ENCODE peak calls at places on chromosomes 7 and 10, in four cellular contexts. O is GM12878, A is HepG2, R is K562. M is an unnamed sample.

GRCh38 chr7:28573059-28573553 is 160.8 kb downstream of the CREB5 start:
- DNase-seq in O (no peak), A (peak), R (no peak), M (no peak)

GRCh38 chr10:104492349-104492940 is 138.8 kb downstream of the CFAP58 start:
- DNase-seq in O (no peak), A (no peak), R (no peak), M (no peak)

GRCh38 chr7:82413237-82413636 is 30.3 kb downstream of the CACNA2D1 start:
- DNase-seq in O (no peak), A (no peak), R (no peak), M (no peak)

GRCh38 chr10:6048281-6049030 is 13.7 kb downstream of the IL2RA start:
- DNase-seq in O (no peak), A (no peak), R (no peak), M (no peak)

GRCh38 chr10:76301950-76302349 is 870.5 kb downstream of the LRMDA start:
- DNase-seq in O (no peak), A (peak), R (no peak), M (peak)

GRCh38 chr7:97016392-97017196 is 8.0 kb downstream of the DLX5 start:
- DNase-seq in O (no peak), A (peak), R (no peak), M (peak)

GRCh38 chr10:91316486-91316885 is 93.7 kb upstream of the HECTD2 start:
- DNase-seq in O (no peak), A (no peak), R (no peak), M (no peak)

GRCh38 chr10:69278446-69278963 is at the start of gene HK1:
- DNase-seq in O (no peak), A (no peak), R (no peak), M (no peak)

GRCh38 chr10:13717936-13718772 is 131.4 kb downstream of the PRPF18 start:
- DNase-seq in O (no peak), A (peak), R (no peak), M (no peak)

GRCh38 chr10:101120884-101121660 is 10.0 kb upstream of the TLX1 start:
- DNase-seq in O (no peak), A (no peak), R (no peak), M (no peak)

GRCh38 chr10:114278140-114278883 is 39.3 kb downstream of the VWA2 start:
- DNase-seq in O (no peak), A (no peak), R (no peak), M (no peak)

GRCh38 chr10:110828525-110828924 is 43.2 kb upstream of the PDCD4 start:
- DNase-seq in O (no peak), A (no peak), R (no peak), M (no peak)

GRCh38 chr7:16646427-16647081 is 573 bp downstream of the BZW2 start:
- DNase-seq in O (no peak), A (no peak), R (no peak), M (peak)

GRCh38 chr10:126736737-126737136 is 66.2 kb upstream of the C10orf90 start:
- DNase-seq in O (no peak), A (no peak), R (no peak), M (no peak)

GRCh38 chr7:79495544-79496272 is 42.2 kb upstream of the MAGI2 start:
- DNase-seq in O (no peak), A (no peak), R (no peak), M (no peak)

GRCh38 chr7:138886501-138886917 is 88.5 kb upstream of the ATP6V0A4 start:
- DNase-seq in O (peak), A (peak), R (peak), M (peak)

GRCh38 chr10:97039538-97040247 is 146.1 kb downstream of the SLIT1 start:
- DNase-seq in O (no peak), A (no peak), R (no peak), M (no peak)

GRCh38 chr7:57403601-57404342 is 46.2 kb upstream of the ZNF716 start:
- DNase-seq in O (no peak), A (no peak), R (peak), M (no peak)

GRCh38 chr7:68544851-68545250 is 1053.4 kb upstream of the AUTS2 start:
- DNase-seq in O (no peak), A (no peak), R (no peak), M (no peak)

GRCh38 chr7:113824117-113824823 is 94.5 kb downstream of the PPP1R3A start:
- DNase-seq in O (no peak), A (no peak), R (no peak), M (peak)

GRCh38 chr7:113816639-113817038 is 102.2 kb downstream of the PPP1R3A start:
- DNase-seq in O (no peak), A (no peak), R (no peak), M (no peak)

DNA sequence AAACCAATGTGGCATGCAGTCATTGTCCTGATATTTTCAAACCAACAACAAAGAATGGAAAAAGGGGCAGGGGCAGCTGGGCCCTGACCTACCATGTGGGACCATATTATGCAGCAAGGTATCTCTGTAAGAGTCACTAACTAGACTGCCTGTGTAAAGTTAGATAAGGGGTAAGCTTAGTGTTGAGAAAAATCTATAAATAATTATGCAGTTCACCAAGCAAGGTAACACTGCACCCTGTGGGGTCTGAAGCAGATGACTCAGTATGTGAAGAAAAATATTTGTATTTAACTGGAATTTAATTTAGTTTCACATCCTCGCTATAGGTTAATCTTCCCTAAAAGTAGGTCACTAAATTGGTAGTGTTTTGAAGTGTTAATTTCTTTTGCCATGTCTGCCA is 99.3 kb downstream of the PPP1R3A start:
- DNase-seq in O (no peak), A (no peak), R (no peak), M (no peak)
- TF ChIP-seq FOXK2 in O (no peak), A (no peak), R (no peak), M (no peak)

GRCh38 chr7:114405427-114405826 is 9.2 kb upstream of the FOXP2 start:
- DNase-seq in O (no peak), A (peak), R (no peak), M (no peak)

GRCh38 chr7:114413741-114414140 is 874 bp upstream of the FOXP2 start:
- DNase-seq in O (no peak), A (no peak), R (no peak), M (no peak)

GRCh38 chr7:114412548-114412947 is 2.1 kb upstream of the FOXP2 start:
- DNase-seq in O (no peak), A (no peak), R (no peak), M (no peak)

GRCh38 chr7:114414151-114415053 is at the start of gene FOXP2:
- DNase-seq in O (no peak), A (peak), R (no peak), M (no peak)

DNA sequence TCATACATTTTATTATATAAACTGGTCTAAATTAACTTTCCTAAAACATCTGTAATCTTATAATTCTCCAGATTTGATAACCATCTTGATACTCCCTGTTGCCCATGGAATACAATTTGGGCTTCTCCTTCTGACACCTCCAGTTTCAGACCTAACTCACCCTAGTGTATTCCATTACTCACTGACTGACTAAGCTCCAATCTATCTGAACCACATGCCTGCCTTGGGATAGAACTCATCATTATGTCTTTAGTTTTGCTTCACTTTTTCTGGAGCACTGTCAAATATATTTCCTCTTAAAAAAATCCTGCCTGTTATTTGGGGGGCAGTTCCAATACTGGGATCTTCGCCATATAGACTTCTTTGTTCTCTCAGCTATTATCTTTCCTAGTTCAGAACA is 4.9 kb upstream of the FOXP2 start:
- DNase-seq in O (no peak), A (no peak), R (no peak), M (no peak)
- TF ChIP-seq FOXK2 in O (no peak), A (no peak), R (no peak), M (no peak)

DNA sequence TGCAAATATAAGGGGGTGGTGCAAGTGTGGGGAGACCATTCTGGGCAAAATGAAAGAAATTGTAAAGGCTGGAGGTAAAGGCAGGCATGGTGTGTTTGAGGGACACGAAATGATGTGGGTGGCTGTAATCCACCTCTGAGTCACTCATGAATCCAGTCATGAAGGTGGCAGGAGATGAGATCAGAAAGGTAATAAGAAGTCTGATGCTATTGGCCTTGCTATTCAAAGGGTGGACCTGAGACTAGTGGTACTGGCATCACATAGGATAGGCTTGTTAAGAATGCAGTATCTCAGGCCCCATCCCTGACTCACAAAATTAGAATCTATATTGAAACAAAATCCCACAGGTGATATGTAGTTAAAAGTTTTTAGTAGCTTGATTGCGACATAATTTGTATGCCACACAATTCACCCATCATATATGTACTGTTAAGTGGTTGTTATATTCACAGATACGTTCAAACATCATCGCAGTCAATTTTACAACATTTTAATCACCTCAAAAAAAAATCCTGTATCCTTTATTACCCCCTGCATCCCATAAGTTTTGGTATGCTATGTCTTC is 85.6 kb downstream of the ST8SIA6 start:
- DNase-seq in O (no peak), A (no peak), R (no peak), M (no peak)
- TF ChIP-seq FOXK2 in O (no peak), A (no peak), R (no peak), M (no peak)

GRCh38 chr10:88841316-88842111 is 10.1 kb downstream of the ANKRD22 start:
- DNase-seq in O (no peak), A (no peak), R (no peak), M (no peak)

GRCh38 chr10:88840104-88840503 is 11.5 kb downstream of the ANKRD22 start:
- DNase-seq in O (no peak), A (no peak), R (no peak), M (no peak)

GRCh38 chr10:88838766-88839165 is 12.9 kb downstream of the ANKRD22 start:
- DNase-seq in O (no peak), A (no peak), R (no peak), M (no peak)

GRCh38 chr10:88840881-88841280 is 10.8 kb downstream of the ANKRD22 start:
- DNase-seq in O (no peak), A (no peak), R (no peak), M (no peak)

DNA sequence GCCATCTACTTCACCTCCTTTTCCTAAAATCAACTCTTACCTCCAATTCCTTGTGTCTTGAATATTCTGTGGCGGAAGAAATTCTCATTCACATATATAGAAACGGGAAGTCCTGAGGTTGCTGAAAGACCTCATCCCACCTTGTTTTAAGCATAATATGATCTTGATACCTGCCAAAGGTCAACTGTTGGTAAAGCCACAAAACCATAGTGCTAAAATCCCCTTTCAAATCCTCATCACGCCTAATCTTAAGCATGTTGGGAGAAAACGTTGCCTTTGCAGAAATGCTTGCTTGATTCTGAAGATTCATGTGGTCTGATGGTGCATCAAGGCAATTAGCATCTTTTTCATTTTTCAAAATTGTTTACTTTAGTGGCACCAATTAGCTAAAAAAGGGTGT is 8.5 kb downstream of the ANKRD22 start:
- DNase-seq in O (no peak), A (no peak), R (no peak), M (no peak)
- TF ChIP-seq FOXK2 in O (no peak), A (no peak), R (no peak), M (no peak)

GRCh38 chr10:116316533-116316932 is 7.7 kb upstream of the CCDC172 start:
- DNase-seq in O (no peak), A (no peak), R (no peak), M (no peak)

GRCh38 chr10:116307450-116307849 is 16.8 kb upstream of the CCDC172 start:
- DNase-seq in O (no peak), A (no peak), R (no peak), M (no peak)

GRCh38 chr10:116312534-116312933 is 11.7 kb upstream of the CCDC172 start:
- DNase-seq in O (no peak), A (no peak), R (no peak), M (no peak)

GRCh38 chr10:116306847-116307246 is 17.4 kb upstream of the CCDC172 start:
- DNase-seq in O (no peak), A (no peak), R (no peak), M (no peak)

GRCh38 chr10:116312091-116312490 is 12.2 kb upstream of the CCDC172 start:
- DNase-seq in O (no peak), A (no peak), R (no peak), M (no peak)
- TF ChIP-seq FOXK2 in O (no peak), A (no peak), R (no peak), M (no peak)

DNA sequence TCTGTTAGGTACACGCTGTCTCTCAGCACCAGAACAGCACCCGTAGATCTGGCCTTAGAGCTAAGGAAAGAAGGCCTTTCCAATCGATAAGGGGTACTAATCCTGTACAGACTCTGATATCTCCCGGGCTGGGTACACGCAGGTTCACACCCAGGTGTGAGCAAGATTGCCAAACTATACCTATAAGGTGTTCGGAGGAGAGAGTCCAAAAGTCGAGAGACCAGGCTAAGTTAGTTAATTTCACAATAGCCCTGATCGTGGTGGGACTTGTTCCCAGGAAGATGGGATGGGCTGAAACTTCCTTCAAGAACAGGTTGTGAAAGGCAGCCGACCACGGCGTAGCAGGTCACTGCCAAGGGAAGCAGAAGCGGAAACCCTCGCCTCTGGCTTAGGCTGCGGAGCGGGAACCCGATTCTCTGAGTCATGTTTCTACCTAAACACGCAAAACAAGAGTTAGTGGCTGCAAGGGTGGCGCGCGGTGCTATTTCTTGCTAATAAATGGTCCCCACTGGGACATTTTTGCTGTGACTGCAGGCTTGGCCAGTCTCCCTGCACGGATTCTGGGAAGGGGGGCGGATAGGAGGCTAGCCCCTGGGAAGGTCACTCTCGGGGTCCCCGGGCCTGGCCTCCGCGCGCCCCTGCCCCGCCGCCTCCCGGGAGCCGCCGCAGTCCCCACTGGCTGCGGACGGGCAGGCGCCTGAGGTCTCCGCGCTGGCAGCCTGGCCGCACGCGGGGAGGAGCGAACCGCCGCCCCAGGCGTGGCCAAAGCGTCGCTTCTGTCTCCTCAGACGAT is 75.4 kb upstream of the PDSS1 start:
- DNase-seq in O (no peak), A (no peak), R (peak), M (peak)
- TF ChIP-seq FOXK2 in O (no peak), A (no peak), R (no peak), M (no peak)

DNA sequence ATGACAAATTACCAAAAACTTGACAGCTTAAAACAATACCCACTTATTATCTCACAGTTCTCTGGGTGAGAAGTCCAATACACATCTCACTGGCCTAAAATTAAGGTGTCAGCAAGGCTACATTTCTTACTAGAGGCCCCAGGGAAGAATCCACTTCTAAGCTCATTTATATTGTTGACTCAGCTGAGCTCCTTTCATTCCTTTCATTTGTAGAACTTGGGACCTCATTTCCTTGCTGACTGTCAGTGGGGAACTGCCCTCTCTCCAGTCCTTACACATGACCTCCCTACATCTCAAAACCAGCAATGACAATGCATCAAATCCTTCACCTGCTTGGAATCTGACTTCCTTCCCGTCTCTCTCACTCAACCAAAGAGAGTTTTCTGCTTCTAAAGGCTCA is 240.3 kb downstream of the IPMK start:
- DNase-seq in O (no peak), A (no peak), R (no peak), M (no peak)
- TF ChIP-seq FOXK2 in O (no peak), A (no peak), R (no peak), M (no peak)